ENCODE peak calls at places on chromosome 7, in eight cellular contexts. P, J, E, Y, M, T, F and Q are unnamed samples.

GRCh38 chr7:74590814-74591213 is 66.7 kb upstream of the GTF2I start:
- DNase-seq in P (no peak), J (no peak), E (no peak), Y (no peak), M (no peak), T (no peak), F (no peak), Q (no peak)

GRCh38 chr7:87083865-87084519 is 24.5 kb upstream of the ELAPOR2 start:
- DNase-seq in P (no peak), J (no peak), E (no peak), Y (peak; percentile 54), M (no peak), T (no peak), F (no peak), Q (no peak)

GRCh38 chr7:91319326-91319725 is 55.1 kb downstream of the FZD1 start:
- DNase-seq in P (no peak), J (no peak), E (no peak), Y (no peak), M (no peak), T (no peak), F (no peak), Q (no peak)

GRCh38 chr7:153588596-153588995 is 463.6 kb upstream of the DPP6 start:
- DNase-seq in P (no peak), J (no peak), E (no peak), Y (no peak), M (no peak), T (no peak), F (no peak), Q (no peak)

GRCh38 chr7:11427686-11428273 is 404.2 kb downstream of the THSD7A start:
- DNase-seq in P (no peak), J (no peak), E (no peak), Y (peak; percentile 74), M (no peak), T (no peak), F (no peak), Q (no peak)

GRCh38 chr7:124633740-124634139 is 131.9 kb downstream of the GPR37 start:
- DNase-seq in P (no peak), J (no peak), E (no peak), Y (no peak), M (no peak), T (no peak), F (no peak), Q (no peak)

GRCh38 chr7:91557789-91558396 is 293.7 kb downstream of the FZD1 start:
- DNase-seq in P (no peak), J (no peak), E (no peak), Y (peak; percentile 98), M (no peak), T (no peak), F (no peak), Q (no peak)

GRCh38 chr7:80324032-80324431 is 187.8 kb downstream of the GNAT3 start:
- DNase-seq in P (no peak), J (no peak), E (no peak), Y (peak; percentile 94), M (no peak), T (no peak), F (no peak), Q (no peak)

GRCh38 chr7:8564296-8564695 is 130.9 kb downstream of the NXPH1 start:
- DNase-seq in P (no peak), J (no peak), E (no peak), Y (no peak), M (no peak), T (no peak), F (no peak), Q (no peak)

GRCh38 chr7:75854233-75854632 is 24.6 kb upstream of the RHBDD2 start:
- DNase-seq in P (no peak), J (no peak), E (no peak), Y (no peak), M (no peak), T (no peak), F (no peak), Q (no peak)

GRCh38 chr7:151140826-151141225 is 26.7 kb downstream of the GBX1 start:
- DNase-seq in P (no peak), J (no peak), E (no peak), Y (no peak), M (no peak), T (no peak), F (no peak), Q (no peak)

GRCh38 chr7:156731651-156732050 is 91.1 kb downstream of the RNF32 start:
- DNase-seq in P (no peak), J (no peak), E (no peak), Y (no peak), M (no peak), T (no peak), F (no peak), Q (no peak)

GRCh38 chr7:106737202-106737562 is 76.2 kb upstream of the CCDC71L start:
- DNase-seq in P (no peak), J (no peak), E (no peak), Y (peak; percentile 53), M (no peak), T (no peak), F (no peak), Q (no peak)

GRCh38 chr7:33107136-33108066 is 1.8 kb downstream of the RP9 start:
- DNase-seq in P (no peak), J (no peak), E (no peak), Y (peak; percentile 55), M (no peak), T (no peak), F (no peak), Q (no peak)

GRCh38 chr7:140239653-140239935 is 62.8 kb upstream of the KDM7A start:
- DNase-seq in P (no peak), J (no peak), E (no peak), Y (no peak), M (no peak), T (no peak), F (no peak), Q (no peak)

GRCh38 chr7:142956951-142957623 is 5.1 kb downstream of the KEL start:
- DNase-seq in P (no peak), J (no peak), E (no peak), Y (peak; percentile 66), M (no peak), T (no peak), F (no peak), Q (no peak)
- H3K27ac ChIP-seq in P (no peak overlapping the region), J (no peak overlapping the region), E (no peak overlapping the region), Y (peak overlapping the region; percentile 53), M (no peak overlapping the region), T (no peak overlapping the region), F (no peak overlapping the region), Q (no peak overlapping the region)

GRCh38 chr7:26858229-26858568 is 6.2 kb downstream of the SKAP2 start:
- DNase-seq in P (no peak), J (no peak), E (no peak), Y (no peak), M (no peak), T (no peak), F (no peak), Q (no peak)

GRCh38 chr7:26858735-26859134 is 5.7 kb downstream of the SKAP2 start:
- DNase-seq in P (no peak), J (no peak), E (no peak), Y (no peak), M (no peak), T (no peak), F (no peak), Q (no peak)

GRCh38 chr7:26861050-26861449 is 3.3 kb downstream of the SKAP2 start:
- DNase-seq in P (no peak), J (no peak), E (no peak), Y (no peak), M (no peak), T (no peak), F (no peak), Q (no peak)

GRCh38 chr7:26859720-26860119 is 4.7 kb downstream of the SKAP2 start:
- DNase-seq in P (no peak), J (no peak), E (no peak), Y (no peak), M (no peak), T (no peak), F (no peak), Q (no peak)

GRCh38 chr7:26860361-26860760 is 4.0 kb downstream of the SKAP2 start:
- DNase-seq in P (no peak), J (no peak), E (no peak), Y (peak; percentile 77), M (no peak), T (no peak), F (no peak), Q (no peak)
- TF ChIP-seq CTCF in P (no peak), J (no peak), E (no peak), Y (peak; percentile 79), M (no peak), T (no peak), F (no peak), Q (no peak)

GRCh38 chr7:64310426-64310825 is 3.3 kb upstream of the ZNF736 start:
- DNase-seq in P (no peak), J (no peak), E (no peak), Y (no peak), M (peak; percentile 10), T (no peak), F (no peak), Q (no peak)

GRCh38 chr7:64312826-64313225 is 935 bp upstream of the ZNF736 start:
- DNase-seq in P (no peak), J (no peak), E (peak; percentile 12), Y (no peak), M (no peak), T (no peak), F (no peak), Q (no peak)

GRCh38 chr7:64307254-64308018 is 6.3 kb upstream of the ZNF736 start:
- DNase-seq in P (peak; percentile 81), J (peak; percentile 80), E (peak; percentile 91), Y (peak; percentile 16), M (peak; percentile 95), T (peak; percentile 93), F (peak; percentile 96), Q (peak; percentile 94)

GRCh38 chr7:64313740-64314491 is at the start of gene ZNF736:
- DNase-seq in P (peak; percentile 86), J (peak; percentile 81), E (peak; percentile 85), Y (peak; percentile 87), M (peak; percentile 92), T (peak; percentile 91), F (peak; percentile 93), Q (peak; percentile 97)

GRCh38 chr7:64308019-64308275 is 5.8 kb upstream of the ZNF736 start:
- DNase-seq in P (no peak), J (no peak), E (no peak), Y (no peak), M (peak; percentile 27), T (no peak), F (no peak), Q (peak; percentile 57)
- H3K27ac ChIP-seq in P (peak overlapping the region; percentile 88), J (peak overlapping the region; percentile 96), E (peak overlapping the region; percentile 83), Y (no peak overlapping the region), M (peak overlapping the region; percentile 85), T (peak overlapping the region; percentile 66), F (peak overlapping the region; percentile 97), Q (peak overlapping the region; percentile 95)

GRCh38 chr7:102009628-102010027 is 192.2 kb downstream of the CUX1 start:
- DNase-seq in P (no peak), J (no peak), E (no peak), Y (no peak), M (no peak), T (no peak), F (no peak), Q (no peak)
- TF ChIP-seq CTCF in P (no peak), J (no peak), E (no peak), Y (no peak), M (no peak), T (no peak), F (no peak), Q (no peak)